ENCODE peak calls at places on chromosomes 1 and 21, in ten cellular contexts. P is cardiac muscle cell, D is hepatocyte, N is right atrium auricular region, F is fibroblast of lung, Y is aorta, Q is heart right ventricle, R is mesenchymal stem cell, J is PC-3, X is tibial nerve. G is an unnamed sample.

GRCh38 chr1:163315773-163316374 is 5.9 kb upstream of the NUF2 start:
- DNase-seq in Y (no peak), J (peak; percentile 68), D (peak; percentile 73), P (peak; percentile 62), F (peak; percentile 74), N (no peak), Q (no peak), X (no peak), R (peak; percentile 53), G (peak; percentile 5)

GRCh38 chr21:46080171-46081021 is 17.5 kb upstream of the COL6A2 start:
- DNase-seq in X (no peak), J (no peak), D (peak; percentile 48), Y (peak; percentile 84), N (peak; percentile 58), Q (peak; percentile 79), P (peak; percentile 13), F (no peak), R (no peak), G (peak; percentile 15)

GRCh38 chr1:72007312-72007711 is 275.0 kb downstream of the NEGR1 start:
- DNase-seq in P (no peak), N (no peak), F (no peak), X (no peak), Y (no peak), J (no peak), D (no peak), Q (no peak), R (no peak), G (no peak)

GRCh38 chr1:15430787-15431570 is 7.3 kb upstream of the CTRC start:
- DNase-seq in D (peak; percentile 73), P (peak; percentile 68), Y (peak; percentile 74), N (no peak), J (peak; percentile 59), R (peak; percentile 61), Q (peak; percentile 77), X (peak; percentile 54), F (peak; percentile 47), G (peak; percentile 89)

GRCh38 chr1:112708489-112708888 is 1.6 kb upstream of the RHOC start:
- DNase-seq in X (no peak), J (no peak), Q (no peak), R (no peak), P (no peak), D (no peak), F (no peak), N (no peak), Y (no peak), G (no peak)

GRCh38 chr1:102529446-102529845 is 532.7 kb upstream of the OLFM3 start:
- DNase-seq in N (no peak), X (no peak), Y (no peak), P (no peak), J (no peak), F (no peak), R (no peak), Q (no peak), D (no peak), G (no peak)

GRCh38 chr1:245242989-245243388 is 88.2 kb downstream of the KIF26B start:
- DNase-seq in N (no peak), F (no peak), X (no peak), Q (no peak), R (no peak), Y (no peak), D (no peak), J (no peak), P (no peak), G (no peak)

GRCh38 chr1:181504294-181505115 is 21.2 kb downstream of the CACNA1E start:
- DNase-seq in X (no peak), N (no peak), Q (no peak), Y (no peak), D (peak; percentile 55), F (no peak), R (no peak), P (peak; percentile 61), J (peak; percentile 19), G (no peak)

GRCh38 chr21:40388046-40388445 is 458.9 kb downstream of the DSCAM start:
- DNase-seq in N (no peak), R (no peak), Q (no peak), Y (no peak), P (no peak), X (no peak), D (no peak), J (no peak), F (no peak), G (no peak)

GRCh38 chr1:26694185-26694572 is 1.6 kb upstream of the ARID1A start:
- DNase-seq in X (no peak), D (peak; percentile 54), F (no peak), Y (no peak), N (no peak), J (no peak), Q (no peak), R (peak; percentile 77), P (peak; percentile 62), G (peak; percentile 44)
- H3K4me1 ChIP-seq in X (peaks cover 44% of the 10 kb centered on the region), D (peaks cover 35% of the 10 kb centered on the region), F (peaks cover 19% of the 10 kb centered on the region), Y (peaks cover under 1% of the 10 kb centered on the region), N (peaks cover 8% of the 10 kb centered on the region), J (peaks cover 36% of the 10 kb centered on the region), Q (peaks cover 38% of the 10 kb centered on the region), R (peaks cover 6% of the 10 kb centered on the region), P (peaks cover 37% of the 10 kb centered on the region), G (peaks cover 25% of the 10 kb centered on the region)

DNA sequence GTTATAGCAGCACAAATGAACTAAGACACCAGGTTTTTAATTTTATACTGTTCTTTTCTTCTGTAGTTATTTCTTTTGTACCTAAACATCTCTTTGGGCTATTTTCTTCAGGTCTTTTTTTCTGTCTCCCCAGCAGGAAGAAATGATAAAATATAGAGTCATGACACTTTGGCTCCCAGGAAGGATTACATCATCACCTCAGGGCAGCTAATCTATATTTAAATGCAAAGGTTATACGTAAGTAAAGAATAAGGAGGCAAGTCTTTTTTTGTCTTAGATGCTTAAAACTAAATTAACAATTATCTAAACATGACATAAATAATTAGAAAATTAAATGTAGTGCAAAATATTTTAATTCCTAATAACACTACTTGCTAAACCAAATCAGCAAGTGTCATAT is 57.0 kb downstream of the WARS2 start:
- DNase-seq in Q (no peak), X (no peak), R (no peak), D (no peak), Y (no peak), J (no peak), F (no peak), P (no peak), N (no peak), G (no peak)
- H3K4me3 ChIP-seq in Q (no peak overlapping the region), X (no peak overlapping the region), R (no peak overlapping the region), D (no peak overlapping the region), Y (no peak overlapping the region), J (no peak overlapping the region), F (no peak overlapping the region), P (no peak overlapping the region), N (no peak overlapping the region), G (no peak overlapping the region)

GRCh38 chr1:13783551-13783950 is 83.6 kb downstream of the PRDM2 start:
- DNase-seq in F (no peak), Q (no peak), R (peak; percentile 11), Y (no peak), N (no peak), X (no peak), P (no peak), J (no peak), D (no peak), G (no peak)

GRCh38 chr1:13782634-13782995 is 82.6 kb downstream of the PRDM2 start:
- DNase-seq in P (no peak), X (no peak), J (no peak), D (no peak), F (no peak), Q (no peak), Y (no peak), N (no peak), R (no peak), G (no peak)

GRCh38 chr1:13780780-13781179 is 80.8 kb downstream of the PRDM2 start:
- DNase-seq in P (no peak), X (no peak), J (no peak), R (no peak), Y (no peak), Q (no peak), N (no peak), F (no peak), D (no peak), G (no peak)

GRCh38 chr1:13781228-13781627 is 81.2 kb downstream of the PRDM2 start:
- DNase-seq in J (no peak), F (no peak), N (no peak), R (no peak), X (no peak), Q (no peak), P (no peak), D (no peak), Y (no peak), G (no peak)

GRCh38 chr1:13781907-13782633 is 82.1 kb downstream of the PRDM2 start:
- DNase-seq in J (no peak), D (no peak), X (no peak), Y (peak; percentile 58), F (peak; percentile 83), Q (no peak), N (no peak), R (peak; percentile 46), P (no peak), G (no peak)
- H3K4me1 ChIP-seq in J (no peaks in the 10 kb centered on the region), D (peaks cover 8% of the 10 kb centered on the region), X (peaks cover 6% of the 10 kb centered on the region), Y (peaks cover 7% of the 10 kb centered on the region), F (peaks cover 16% of the 10 kb centered on the region), Q (peaks cover 8% of the 10 kb centered on the region), N (no peaks in the 10 kb centered on the region), R (peaks cover 19% of the 10 kb centered on the region), P (peaks cover 8% of the 10 kb centered on the region), G (no peaks in the 10 kb centered on the region)

GRCh38 chr1:36099681-36100341 is 11.1 kb downstream of the ADPRS start:
- DNase-seq in R (peak; percentile 72), Q (peak; percentile 83), Y (peak; percentile 89), D (peak; percentile 88), F (peak; percentile 70), J (peak; percentile 85), N (peak; percentile 81), P (peak; percentile 84), X (peak; percentile 69), G (peak; percentile 94)
- H3K4me3 ChIP-seq in R (no peak overlapping the region), Q (no peak overlapping the region), Y (no peak overlapping the region), D (no peak overlapping the region), F (no peak overlapping the region), J (no peak overlapping the region), N (no peak overlapping the region), P (no peak overlapping the region), X (no peak overlapping the region), G (no peak overlapping the region)